ENCODE peak calls at places on chromosomes 13 and 19, in six cellular contexts. I is neural progenitor cell, B is OCI-LY7, S is hepatocyte, H is MM.1S, T is GM23248. D is an unnamed sample.

GRCh38 chr13:109804654-109805053 is 18.3 kb upstream of the IRS2 start:
- DNase-seq in I (no peak), B (no peak), S (no peak), H (no peak), T (peak), D (no peak)

GRCh38 chr19:55554749-55555152 is 9.4 kb upstream of the SBK3 start:
- DNase-seq in I (peak), B (no peak), S (no peak), H (no peak), T (no peak), D (no peak)

GRCh38 chr13:112204376-112204775 is 137.4 kb downstream of the SOX1 start:
- DNase-seq in I (peak), B (no peak), S (no peak), H (no peak), T (no peak), D (no peak)

GRCh38 chr13:108060111-108060510 is 155.2 kb downstream of the LIG4 start:
- DNase-seq in I (peak), B (no peak), S (no peak), H (no peak), T (no peak), D (peak)

GRCh38 chr13:21343659-21344058 is 115.4 kb downstream of the ZDHHC20 start:
- DNase-seq in I (no peak), B (no peak), S (no peak), H (no peak), T (no peak), D (no peak)

GRCh38 chr13:50085063-50085462 is 69.8 kb downstream of the KCNRG start:
- DNase-seq in I (peak), B (peak), S (peak), H (no peak), T (peak), D (peak)

GRCh38 chr19:41904118-41904870 is 21.3 kb downstream of the ARHGEF1 start:
- DNase-seq in I (no peak), B (no peak), S (peak), H (no peak), T (no peak), D (no peak)

GRCh38 chr19:43476606-43477005 is 11.2 kb upstream of the LYPD3 start:
- DNase-seq in I (no peak), B (no peak), S (no peak), H (no peak), T (peak), D (no peak)

GRCh38 chr13:99800004-99800403 is 171.6 kb downstream of the ZIC5 start:
- DNase-seq in I (no peak), B (no peak), S (no peak), H (no peak), T (no peak), D (peak)

GRCh38 chr19:45908956-45909355 is 5.6 kb downstream of the NANOS2 start:
- DNase-seq in I (no peak), B (no peak), S (no peak), H (no peak), T (peak), D (no peak)

DNA sequence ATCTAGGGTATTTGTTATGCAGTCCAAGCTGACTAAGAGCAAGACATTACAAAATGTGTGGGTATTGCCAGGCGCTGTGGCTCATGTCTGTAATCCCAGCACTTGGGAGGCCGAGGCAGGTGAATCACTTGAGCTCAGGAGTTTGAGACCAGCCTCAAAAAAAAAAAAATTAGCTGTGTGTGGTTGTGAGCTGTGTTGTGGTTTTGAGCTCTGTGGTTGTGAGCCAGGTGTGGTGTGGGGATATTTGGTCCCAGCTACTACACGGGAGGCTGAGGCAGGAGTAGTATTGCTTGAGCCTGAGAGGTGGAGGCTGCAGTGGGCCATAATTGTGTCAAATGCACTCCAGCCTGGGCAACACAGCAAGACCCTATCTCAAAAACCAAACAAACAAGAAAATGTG is 5.6 kb upstream of the KEAP1 start:
- DNase-seq in I (no peak), B (no peak), S (no peak), H (peak), T (no peak), D (no peak)
- TF ChIP-seq EZH2phosphoT487 in I (no peak), B (no peak), S (no peak), H (no peak), T (no peak), D (no peak)

DNA sequence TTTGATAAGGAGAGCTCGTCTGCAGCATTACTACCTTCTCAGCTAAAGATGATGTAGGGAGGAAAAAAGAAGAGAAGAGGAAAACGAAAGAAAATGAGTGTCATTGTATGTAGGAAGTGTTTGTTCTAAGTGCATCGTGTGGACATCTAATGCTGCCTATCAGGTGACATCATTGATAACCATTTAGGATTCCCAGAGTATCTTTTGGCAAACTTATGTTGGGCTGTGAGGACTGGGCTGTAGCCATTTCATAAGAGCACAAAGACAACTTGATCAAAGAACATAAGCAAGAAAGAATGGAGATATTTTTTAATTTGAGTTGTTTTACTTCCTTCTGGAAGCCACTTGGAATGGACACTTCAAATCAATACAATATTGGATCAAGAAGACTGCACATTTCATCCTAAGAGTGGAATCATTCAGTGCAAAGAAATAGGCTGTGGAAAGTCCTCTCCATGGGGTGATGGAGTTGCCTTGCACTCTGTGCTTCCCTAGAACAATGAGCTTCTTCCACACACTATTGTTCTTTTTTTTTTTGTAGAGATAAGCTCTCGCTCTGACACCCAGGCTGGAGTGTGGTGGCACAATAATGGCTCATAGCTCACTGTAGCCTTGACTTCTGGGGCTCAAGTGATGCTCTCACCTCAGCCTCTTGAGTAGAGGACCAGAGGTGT is 52.4 kb upstream of the UBL3 start:
- DNase-seq in I (no peak), B (no peak), S (no peak), H (no peak), T (no peak), D (no peak)
- TF ChIP-seq EZH2phosphoT487 in I (no peak), B (no peak), S (no peak), H (no peak), T (no peak), D (no peak)

GRCh38 chr19:35560271-35560670 is 3.2 kb downstream of the ATP4A start:
- DNase-seq in I (no peak), B (no peak), S (no peak), H (no peak), T (no peak), D (no peak)
- TF ChIP-seq EZH2phosphoT487 in I (no peak), B (no peak), S (no peak), H (no peak), T (no peak), D (no peak)

GRCh38 chr19:7830823-7831222 is 805 bp downstream of the EVI5L start:
- DNase-seq in I (no peak), B (no peak), S (no peak), H (no peak), T (no peak), D (no peak)

GRCh38 chr19:7832781-7833180 is 2.8 kb downstream of the EVI5L start:
- DNase-seq in I (no peak), B (no peak), S (no peak), H (no peak), T (peak), D (no peak)

GRCh38 chr19:7832009-7832408 is 2.0 kb downstream of the EVI5L start:
- DNase-seq in I (no peak), B (no peak), S (no peak), H (no peak), T (no peak), D (no peak)

GRCh38 chr19:7830272-7830771 is 304 bp downstream of the EVI5L start:
- DNase-seq in I (no peak), B (no peak), S (no peak), H (no peak), T (no peak), D (no peak)

DNA sequence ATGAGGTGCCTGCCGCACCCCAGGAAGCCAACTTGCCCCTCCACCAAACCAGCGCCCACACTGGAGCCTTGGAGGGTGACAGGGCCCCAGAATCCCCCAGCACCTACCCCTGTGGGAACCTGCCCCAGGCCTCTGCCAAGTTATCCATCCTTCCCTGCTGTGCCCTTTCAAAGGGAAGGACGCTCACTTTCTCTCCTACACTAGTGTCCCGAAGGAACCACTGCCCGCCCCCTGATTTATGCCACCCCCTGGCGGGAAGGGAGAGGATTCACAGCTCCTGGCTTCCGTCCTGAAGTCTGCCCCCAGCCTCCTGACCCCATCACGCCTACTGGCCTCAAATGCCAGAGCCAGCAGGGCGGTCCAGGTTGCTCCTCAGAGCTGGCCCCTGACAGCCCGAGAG is 1.4 kb downstream of the EVI5L start:
- DNase-seq in I (peak), B (peak), S (peak), H (no peak), T (peak), D (peak)
- TF ChIP-seq EZH2phosphoT487 in I (no peak), B (no peak), S (no peak), H (no peak), T (no peak), D (no peak)

GRCh38 chr19:31461814-31462539 is 112.7 kb upstream of the TSHZ3 start:
- DNase-seq in I (no peak), B (no peak), S (no peak), H (no peak), T (peak), D (peak)

DNA sequence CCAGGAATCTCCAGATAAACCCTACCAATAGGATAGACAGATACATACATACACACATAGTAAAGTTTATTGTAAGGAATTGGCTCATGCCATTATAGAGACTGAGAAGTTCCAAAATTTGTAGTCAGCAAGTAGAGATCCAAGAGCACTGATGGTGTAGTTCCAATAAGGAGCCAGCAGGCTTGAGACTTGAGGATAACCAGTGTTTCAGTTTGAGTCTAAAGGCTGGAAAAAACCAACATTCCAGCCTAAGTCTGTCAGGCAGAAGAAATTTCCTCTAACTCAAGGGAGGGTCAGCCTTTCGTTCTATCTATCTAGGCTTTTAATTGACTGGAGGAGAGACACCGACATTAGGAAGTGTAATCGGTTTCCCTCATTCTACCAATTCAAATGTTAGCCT is 110.2 kb upstream of the TSHZ3 start:
- DNase-seq in I (no peak), B (no peak), S (no peak), H (no peak), T (peak), D (peak)
- TF ChIP-seq EZH2phosphoT487 in I (no peak), B (no peak), S (no peak), H (no peak), T (no peak), D (no peak)

GRCh38 chr13:73497430-73497829 is 438.6 kb downstream of the KLF5 start:
- DNase-seq in I (no peak), B (no peak), S (no peak), H (no peak), T (no peak), D (no peak)

GRCh38 chr13:73492811-73493210 is 434.0 kb downstream of the KLF5 start:
- DNase-seq in I (no peak), B (no peak), S (no peak), H (no peak), T (no peak), D (no peak)

GRCh38 chr13:73499685-73500084 is 440.9 kb downstream of the KLF5 start:
- DNase-seq in I (no peak), B (no peak), S (peak), H (no peak), T (no peak), D (no peak)

GRCh38 chr13:73496711-73497110 is 437.9 kb downstream of the KLF5 start:
- DNase-seq in I (no peak), B (no peak), S (no peak), H (no peak), T (no peak), D (no peak)
- TF ChIP-seq EZH2phosphoT487 in I (no peak), B (no peak), S (no peak), H (no peak), T (no peak), D (no peak)

GRCh38 chr19:8654591-8655339 is 24.3 kb downstream of the NFILZ start:
- DNase-seq in I (peak), B (peak), S (peak), H (peak), T (peak), D (peak)
- TF ChIP-seq EZH2phosphoT487 in I (no peak), B (no peak), S (no peak), H (no peak), T (no peak), D (no peak)

GRCh38 chr19:2490659-2491058 is 14.7 kb downstream of the GADD45B start:
- DNase-seq in I (no peak), B (peak), S (no peak), H (no peak), T (no peak), D (no peak)
- TF ChIP-seq EZH2phosphoT487 in I (no peak), B (no peak), S (no peak), H (no peak), T (no peak), D (no peak)